ENCODE peak calls at places on chromosome 6, in eight cellular contexts. E is H54, N is heart left ventricle, R is IMR-90, X is lower leg skin, B is upper lobe of left lung, L is adrenal gland, Z is stomach. F is an unnamed sample.

GRCh38 chr6:144017167-144018094 is 9.4 kb upstream of the PLAGL1 start:
- DNase-seq in E (no peak), N (no peak), R (no peak), X (no peak), B (no peak), L (no peak), Z (no peak), F (no peak)

GRCh38 chr6:168157272-168158007 is 78.4 kb upstream of the FRMD1 start:
- DNase-seq in E (peak), N (no peak), R (peak), X (no peak), B (no peak), L (peak), Z (no peak), F (no peak)

GRCh38 chr6:52482903-52483670 is 62.9 kb downstream of the EFHC1 start:
- DNase-seq in E (no peak), N (no peak), R (peak), X (no peak), B (no peak), L (no peak), Z (no peak), F (peak)

GRCh38 chr6:13600036-13600435 is 15.1 kb upstream of the NOL7 start:
- DNase-seq in E (no peak), N (no peak), R (no peak), X (no peak), B (no peak), L (no peak), Z (no peak), F (no peak)

GRCh38 chr6:150627601-150628012 is 27.9 kb downstream of the PLEKHG1 start:
- DNase-seq in E (no peak), N (no peak), R (no peak), X (no peak), B (no peak), L (no peak), Z (no peak), F (no peak)

GRCh38 chr6:9657994-9658393 is 756.9 kb downstream of the TFAP2A start:
- DNase-seq in E (no peak), N (no peak), R (peak), X (no peak), B (no peak), L (no peak), Z (no peak), F (no peak)

GRCh38 chr6:149484733-149485700 is at the start of gene ZC3H12D:
- DNase-seq in E (no peak), N (peak), R (peak), X (peak), B (peak), L (peak), Z (peak), F (peak)

GRCh38 chr6:111658445-111659154 is 52.9 kb upstream of the TRAF3IP2 start:
- DNase-seq in E (no peak), N (no peak), R (peak), X (no peak), B (no peak), L (no peak), Z (no peak), F (no peak)

GRCh38 chr6:33689148-33689494 is 22.4 kb downstream of the UQCC2 start:
- DNase-seq in E (no peak), N (no peak), R (no peak), X (no peak), B (no peak), L (no peak), Z (no peak), F (no peak)

GRCh38 chr6:47234258-47234933 is 75.3 kb downstream of the TNFRSF21 start:
- DNase-seq in E (no peak), N (no peak), R (no peak), X (no peak), B (no peak), L (no peak), Z (peak), F (no peak)

GRCh38 chr6:43978473-43979360 is 148.5 kb downstream of the MRPL14 start:
- DNase-seq in E (no peak), N (no peak), R (peak), X (no peak), B (peak), L (peak), Z (no peak), F (no peak)

DNA sequence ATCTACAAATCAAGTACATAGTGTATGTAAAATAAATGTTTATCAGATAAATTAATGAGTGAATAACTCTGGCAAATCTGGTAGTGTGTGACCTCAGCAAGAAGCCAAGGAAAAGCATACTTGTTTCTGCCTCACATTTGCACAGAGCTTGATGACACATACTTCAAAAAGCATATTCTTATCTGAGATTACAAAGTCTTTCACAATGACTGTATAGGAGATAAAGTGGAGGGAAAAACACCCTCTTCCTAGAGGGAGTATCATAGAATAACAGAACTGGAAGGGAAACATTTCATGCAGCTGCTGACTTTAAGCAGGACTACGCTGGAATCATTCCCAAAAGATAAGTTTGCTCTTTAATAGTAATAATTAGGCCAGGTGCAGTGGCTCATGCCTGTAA is 28.1 kb upstream of the AKAP7 start:
- DNase-seq in E (no peak), N (no peak), R (peak), X (no peak), B (no peak), L (peak), Z (no peak), F (no peak)
- TF ChIP-seq POLR2A in E (no peak), N (no peak), R (no peak), X (no peak), B (no peak), L (no peak), Z (no peak), F (no peak)

GRCh38 chr6:142846459-142846831 is 98.5 kb downstream of the HIVEP2 start:
- DNase-seq in E (no peak), N (no peak), R (peak), X (no peak), B (no peak), L (no peak), Z (no peak), F (no peak)

GRCh38 chr6:142846883-142847287 is 98.1 kb downstream of the HIVEP2 start:
- DNase-seq in E (no peak), N (no peak), R (peak), X (peak), B (no peak), L (peak), Z (no peak), F (no peak)

GRCh38 chr6:142845143-142845571 is 99.8 kb downstream of the HIVEP2 start:
- DNase-seq in E (no peak), N (no peak), R (no peak), X (no peak), B (no peak), L (no peak), Z (no peak), F (no peak)

GRCh38 chr6:142844065-142844755 is 100.8 kb downstream of the HIVEP2 start:
- DNase-seq in E (no peak), N (no peak), R (peak), X (no peak), B (no peak), L (no peak), Z (no peak), F (no peak)

GRCh38 chr6:142845624-142846458 is 99.1 kb downstream of the HIVEP2 start:
- DNase-seq in E (no peak), N (peak), R (peak), X (peak), B (peak), L (peak), Z (peak), F (no peak)
- TF ChIP-seq POLR2A in E (peak), N (no peak), R (peak), X (no peak), B (no peak), L (peak), Z (no peak), F (no peak)

DNA sequence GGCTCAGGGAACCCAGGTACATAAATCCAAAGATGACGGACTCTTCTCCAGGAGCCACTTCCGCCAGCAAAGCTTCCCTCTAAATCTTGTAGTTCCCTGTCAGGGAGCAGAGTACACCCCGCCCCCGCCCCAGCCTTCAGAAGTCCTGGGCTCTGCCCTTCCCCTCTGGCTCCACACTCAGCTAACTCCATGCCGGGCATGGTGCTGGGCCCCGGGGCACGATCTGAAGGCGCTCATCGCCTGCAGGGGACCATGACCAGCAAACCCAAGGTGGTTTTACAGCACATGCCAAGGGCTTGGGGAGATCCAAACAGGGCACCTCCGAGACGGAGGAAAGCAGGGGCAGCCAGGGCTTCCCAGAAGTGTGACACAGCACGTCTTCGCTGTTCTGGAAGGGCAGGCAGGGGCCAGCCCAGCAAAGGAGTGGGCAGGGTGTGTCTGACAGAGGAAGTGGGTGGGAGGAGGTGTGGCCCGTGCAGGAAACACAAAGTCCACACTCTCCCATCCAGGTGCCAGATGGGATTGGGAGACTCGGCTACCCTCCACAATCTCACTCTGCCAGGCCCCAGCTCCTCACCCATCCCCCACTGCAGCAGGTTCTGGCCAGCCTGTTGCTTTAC is 41.6 kb upstream of the SLC22A2 start:
- DNase-seq in E (no peak), N (peak), R (no peak), X (no peak), B (no peak), L (no peak), Z (peak), F (no peak)
- TF ChIP-seq POLR2A in E (no peak), N (no peak), R (no peak), X (no peak), B (no peak), L (no peak), Z (no peak), F (no peak)

DNA sequence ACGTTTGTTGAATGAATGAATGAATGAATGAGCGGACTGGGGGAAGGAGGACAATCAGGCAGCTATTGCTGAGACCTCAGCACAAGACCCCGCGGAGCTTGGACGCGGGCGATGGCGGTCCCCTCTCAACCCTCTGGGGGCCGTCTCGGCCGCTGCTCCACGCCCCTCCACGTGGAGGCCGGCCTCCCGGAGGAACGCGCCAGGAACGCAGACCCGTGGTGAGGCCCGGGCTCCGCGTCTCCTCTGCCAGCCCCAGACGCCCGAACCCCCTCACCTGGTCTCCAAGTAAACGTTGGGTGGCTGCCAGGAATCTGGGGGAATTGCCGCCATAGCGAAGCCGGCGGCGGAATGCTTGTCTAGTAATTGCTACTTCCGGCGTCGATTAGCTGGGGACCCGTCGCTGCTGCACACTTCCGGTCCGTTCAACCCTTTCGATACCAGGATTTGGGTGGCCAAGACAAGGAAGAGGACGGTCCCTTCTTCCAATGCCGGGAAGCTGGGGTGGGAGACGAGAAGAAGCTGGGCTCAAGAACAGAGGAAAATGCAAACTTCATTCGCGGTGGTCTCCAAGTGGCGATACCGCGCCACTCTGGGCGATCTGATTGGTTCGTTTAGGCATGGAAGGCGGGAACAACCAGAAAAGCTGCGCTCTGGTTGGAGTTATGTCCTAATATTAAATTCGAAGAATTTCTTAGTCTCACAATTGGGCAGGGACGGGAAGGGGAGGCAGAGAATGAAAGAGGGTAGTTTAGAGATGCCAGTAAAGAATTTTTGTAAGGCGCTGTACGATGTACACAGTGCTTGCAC is at the start of gene PPIL1:
- DNase-seq in E (peak), N (peak), R (peak), X (peak), B (peak), L (peak), Z (peak), F (peak)
- TF ChIP-seq POLR2A in E (peak), N (no peak), R (peak), X (no peak), B (no peak), L (peak), Z (no peak), F (peak)

DNA sequence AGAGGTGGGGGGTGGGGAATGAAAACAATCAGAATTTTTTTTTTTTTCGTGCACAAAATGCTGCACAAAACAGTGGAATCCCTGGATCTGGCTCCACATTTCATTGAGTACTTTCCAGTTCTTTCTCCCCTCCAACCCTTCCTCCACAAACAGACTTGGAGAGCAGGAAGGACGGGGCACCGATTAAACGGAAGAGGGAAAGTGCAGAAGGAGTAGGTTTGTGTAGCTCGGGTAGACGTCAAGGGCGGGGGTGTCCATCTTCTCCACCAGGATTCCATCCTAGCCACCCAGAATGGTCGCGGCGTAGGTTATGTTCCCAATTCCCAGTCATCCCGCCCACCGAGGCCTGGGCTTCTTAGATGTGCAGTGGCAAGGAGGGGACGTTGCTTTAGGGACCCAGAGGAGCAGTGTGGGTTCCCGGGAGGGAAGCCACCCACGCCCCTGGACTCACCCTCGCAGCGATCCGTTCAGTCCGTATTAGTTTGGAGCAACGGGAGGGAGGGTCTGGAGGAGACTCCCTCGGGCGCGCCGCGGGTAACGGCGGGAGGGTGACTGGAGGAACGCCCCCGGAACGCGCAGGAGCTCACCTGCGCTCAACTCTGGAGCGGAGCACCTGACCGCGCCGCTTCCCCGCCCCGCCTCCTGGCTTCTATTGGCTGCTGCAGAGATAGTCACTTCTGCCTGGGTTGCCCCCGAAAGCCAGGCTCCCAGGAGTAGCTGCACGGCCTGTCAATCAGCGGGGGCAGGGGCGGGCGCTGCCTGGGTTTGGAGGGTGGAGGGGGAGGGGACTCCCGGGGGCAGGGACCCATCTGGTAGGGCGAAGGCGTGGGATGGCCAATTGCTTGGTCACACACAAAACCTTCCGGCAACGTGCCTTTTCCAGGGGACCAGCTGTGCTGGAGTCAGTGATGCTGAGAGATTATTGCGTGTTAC is at the start of gene ENPP5:
- DNase-seq in E (no peak), N (peak), R (no peak), X (peak), B (peak), L (peak), Z (peak), F (peak)
- TF ChIP-seq POLR2A in E (no peak), N (no peak), R (no peak), X (no peak), B (no peak), L (no peak), Z (no peak), F (no peak)

GRCh38 chr6:69795469-69796080 is 1.2 kb downstream of the LMBRD1 start:
- DNase-seq in E (no peak), N (no peak), R (no peak), X (no peak), B (no peak), L (no peak), Z (no peak), F (peak)

GRCh38 chr6:69801225-69801624 is 4.4 kb upstream of the LMBRD1 start:
- DNase-seq in E (no peak), N (no peak), R (no peak), X (no peak), B (no peak), L (no peak), Z (no peak), F (no peak)

GRCh38 chr6:69792292-69792691 is 4.5 kb downstream of the LMBRD1 start:
- DNase-seq in E (no peak), N (no peak), R (no peak), X (peak), B (no peak), L (peak), Z (no peak), F (no peak)

GRCh38 chr6:69796081-69796626 is 656 bp downstream of the LMBRD1 start:
- DNase-seq in E (no peak), N (no peak), R (peak), X (peak), B (peak), L (peak), Z (peak), F (no peak)

GRCh38 chr6:69796627-69797390 is at the start of gene LMBRD1:
- DNase-seq in E (peak), N (peak), R (peak), X (peak), B (peak), L (peak), Z (peak), F (peak)
- TF ChIP-seq POLR2A in E (peak), N (no peak), R (peak), X (no peak), B (no peak), L (peak), Z (no peak), F (peak)

GRCh38 chr6:79756496-79756895 is 125.4 kb downstream of the SH3BGRL2 start:
- DNase-seq in E (no peak), N (no peak), R (no peak), X (no peak), B (no peak), L (no peak), Z (no peak), F (no peak)

GRCh38 chr6:79750806-79751205 is 119.7 kb downstream of the SH3BGRL2 start:
- DNase-seq in E (no peak), N (no peak), R (no peak), X (no peak), B (no peak), L (no peak), Z (no peak), F (no peak)

DNA sequence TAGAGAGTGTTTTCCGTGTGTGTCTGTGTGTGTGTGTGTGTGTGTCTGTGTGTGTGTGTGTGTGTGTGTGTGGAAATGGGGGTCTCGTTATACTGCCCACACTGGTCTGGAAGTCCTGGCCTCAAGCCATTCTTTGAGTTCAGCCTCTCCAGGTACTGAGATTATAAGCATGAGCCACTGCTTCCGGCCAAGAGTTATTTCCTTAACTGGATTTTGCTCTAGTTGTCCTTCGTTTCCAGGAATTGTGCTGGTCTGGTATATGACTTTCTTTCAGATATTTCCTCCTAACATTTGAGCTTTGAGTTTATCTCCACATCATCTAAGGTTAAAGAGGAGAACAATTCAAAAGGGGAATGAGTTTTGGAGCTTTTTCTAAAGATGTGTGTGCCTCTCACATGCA is 124.8 kb downstream of the SH3BGRL2 start:
- DNase-seq in E (no peak), N (no peak), R (no peak), X (no peak), B (no peak), L (no peak), Z (no peak), F (no peak)
- TF ChIP-seq POLR2A in E (no peak), N (no peak), R (no peak), X (no peak), B (no peak), L (no peak), Z (no peak), F (no peak)